ENCODE peak calls at places on chromosomes 4 and X, in four cellular contexts. One of them, this sample, is unnamed.

GRCh38 chrX:85620466-85620865 is 241.0 kb upstream of the POF1B start:
- DNase-seq in pancreas: no peak
- DNase-seq in astrocyte: no peak
- DNase-seq in GM23338: no peak
- DNase-seq in this sample: no peak

GRCh38 chr4:16641971-16642370 is 256.5 kb downstream of the LDB2 start:
- DNase-seq in astrocyte: peak; percentile 71
- DNase-seq in GM23338: no peak
- DNase-seq in pancreas: no peak
- DNase-seq in this sample: no peak

GRCh38 chrX:123626962-123627361 is 105.9 kb downstream of the THOC2 start:
- DNase-seq in pancreas: no peak
- DNase-seq in astrocyte: peak; percentile 82
- DNase-seq in GM23338: no peak
- DNase-seq in this sample: no peak

GRCh38 chr4:128859887-128860774 is 50.6 kb downstream of the JADE1 start:
- DNase-seq in GM23338: no peak
- DNase-seq in pancreas: no peak
- DNase-seq in astrocyte: peak; percentile 85
- DNase-seq in this sample: no peak

GRCh38 chr4:80235451-80235850 is 31.0 kb upstream of the FGF5 start:
- DNase-seq in pancreas: no peak
- DNase-seq in astrocyte: peak; percentile 60
- DNase-seq in GM23338: no peak
- DNase-seq in this sample: no peak

GRCh38 chr4:176788248-176788647 is 4.5 kb downstream of the VEGFC start:
- DNase-seq in astrocyte: no peak
- DNase-seq in pancreas: no peak
- DNase-seq in GM23338: no peak
- DNase-seq in this sample: no peak

GRCh38 chr4:165027762-165028402 is 3.9 kb upstream of the TRIM60 start:
- DNase-seq in pancreas: no peak
- DNase-seq in GM23338: no peak
- DNase-seq in astrocyte: no peak
- DNase-seq in this sample: no peak

GRCh38 chrX:39030636-39031035 is 229.4 kb downstream of the MID1IP1 start:
- DNase-seq in astrocyte: no peak
- DNase-seq in GM23338: no peak
- DNase-seq in pancreas: no peak
- DNase-seq in this sample: no peak

GRCh38 chr4:116346750-116347149 is 738.6 kb downstream of the TRAM1L1 start:
- DNase-seq in pancreas: no peak
- DNase-seq in astrocyte: no peak
- DNase-seq in GM23338: no peak
- DNase-seq in this sample: no peak

GRCh38 chr4:186726150-186726439 is 2.4 kb upstream of the FAT1 start:
- DNase-seq in GM23338: no peak
- DNase-seq in pancreas: no peak
- DNase-seq in astrocyte: no peak
- DNase-seq in this sample: no peak

GRCh38 chr4:110596431-110596830 is 26.4 kb downstream of the PITX2 start:
- DNase-seq in astrocyte: no peak
- DNase-seq in GM23338: no peak
- DNase-seq in pancreas: no peak
- DNase-seq in this sample: no peak

GRCh38 chrX:106612403-106612789 is 618 bp downstream of the RADX start:
- DNase-seq in astrocyte: peak; percentile 6
- DNase-seq in GM23338: peak; percentile 21
- DNase-seq in pancreas: no peak
- DNase-seq in this sample: no peak

GRCh38 chr4:89640620-89641366 is 196.2 kb downstream of the SNCA start:
- DNase-seq in GM23338: peak; percentile 96
- DNase-seq in astrocyte: peak; percentile 51
- DNase-seq in pancreas: peak; percentile 16
- DNase-seq in this sample: peak; percentile 45

GRCh38 chr4:86818845-86819244 is 30.3 kb downstream of the SLC10A6 start:
- DNase-seq in pancreas: no peak
- DNase-seq in astrocyte: no peak
- DNase-seq in GM23338: peak; percentile 54
- DNase-seq in this sample: no peak

GRCh38 chr4:68948044-68948743 is 3.4 kb downstream of the UGT2A3 start:
- DNase-seq in astrocyte: no peak
- DNase-seq in pancreas: no peak
- DNase-seq in GM23338: no peak
- DNase-seq in this sample: no peak

GRCh38 chr4:174217273-174218126 is 66.0 kb downstream of the FBXO8 start:
- DNase-seq in astrocyte: peak; percentile 57
- DNase-seq in pancreas: no peak
- DNase-seq in GM23338: peak; percentile 33
- DNase-seq in this sample: no peak

GRCh38 chr4:180665994-180666818 is 1577.0 kb upstream of the TENM3 start:
- DNase-seq in GM23338: peak; percentile 88
- DNase-seq in pancreas: peak; percentile 25
- DNase-seq in astrocyte: peak; percentile 41
- DNase-seq in this sample: no peak

GRCh38 chr4:174122705-174123104 is 160.8 kb downstream of the FBXO8 start:
- DNase-seq in GM23338: no peak
- DNase-seq in pancreas: no peak
- DNase-seq in astrocyte: no peak
- DNase-seq in this sample: no peak

GRCh38 chr4:170007113-170007512 is 19.1 kb downstream of the MFAP3L start:
- DNase-seq in GM23338: no peak
- DNase-seq in pancreas: no peak
- DNase-seq in astrocyte: peak; percentile 55
- DNase-seq in this sample: no peak

GRCh38 chrX:53260836-53261235 is 20.5 kb downstream of the IQSEC2 start:
- DNase-seq in astrocyte: no peak
- DNase-seq in pancreas: no peak
- DNase-seq in GM23338: no peak
- DNase-seq in this sample: no peak

GRCh38 chr4:89558147-89558546 is 250.5 kb upstream of the GPRIN3 start:
- DNase-seq in GM23338: peak; percentile 57
- DNase-seq in astrocyte: no peak
- DNase-seq in pancreas: no peak
- DNase-seq in this sample: no peak

GRCh38 chrX:9746148-9746880 is 19.3 kb downstream of the GPR143 start:
- DNase-seq in pancreas: no peak
- DNase-seq in GM23338: peak; percentile 11
- DNase-seq in astrocyte: peak; percentile 77
- DNase-seq in this sample: no peak

GRCh38 chr4:10047967-10048366 is 26.7 kb upstream of the SLC2A9 start:
- DNase-seq in astrocyte: no peak
- DNase-seq in GM23338: no peak
- DNase-seq in pancreas: no peak
- DNase-seq in this sample: no peak

GRCh38 chr4:5204781-5205180 is 153.5 kb downstream of the STK32B start:
- DNase-seq in astrocyte: no peak
- DNase-seq in pancreas: no peak
- DNase-seq in GM23338: no peak
- DNase-seq in this sample: no peak

GRCh38 chr4:122992111-122992510 is 69.7 kb upstream of the NUDT6 start:
- DNase-seq in GM23338: no peak
- DNase-seq in astrocyte: peak; percentile 9
- DNase-seq in pancreas: no peak
- DNase-seq in this sample: no peak

GRCh38 chr4:72110886-72111285 is 79.1 kb downstream of the NPFFR2 start:
- DNase-seq in astrocyte: peak; percentile 46
- DNase-seq in GM23338: no peak
- DNase-seq in pancreas: no peak
- DNase-seq in this sample: no peak
- H3K4me3 ChIP-seq in astrocyte: no peak overlapping the region
- H3K4me3 ChIP-seq in GM23338: no peak overlapping the region
- H3K4me3 ChIP-seq in pancreas: no peak overlapping the region
- H3K4me3 ChIP-seq in this sample: no peak overlapping the region

GRCh38 chr4:98659106-98659592 is 738 bp upstream of the TSPAN5 start:
- DNase-seq in astrocyte: peak; percentile 53
- DNase-seq in GM23338: peak; percentile 70
- DNase-seq in pancreas: no peak
- DNase-seq in this sample: no peak

GRCh38 chr4:98658287-98659105 is at the start of gene TSPAN5:
- DNase-seq in GM23338: peak; percentile 93
- DNase-seq in astrocyte: peak; percentile 57
- DNase-seq in pancreas: peak; percentile 76
- DNase-seq in this sample: peak; percentile 82

GRCh38 chr4:98662055-98662453 is 3.6 kb upstream of the TSPAN5 start:
- DNase-seq in astrocyte: no peak
- DNase-seq in GM23338: no peak
- DNase-seq in pancreas: no peak
- DNase-seq in this sample: no peak

GRCh38 chr4:98661356-98662054 is 3.1 kb upstream of the TSPAN5 start:
- DNase-seq in astrocyte: no peak
- DNase-seq in pancreas: no peak
- DNase-seq in GM23338: peak; percentile 48
- DNase-seq in this sample: no peak

GRCh38 chr4:98659741-98660507 is 1.5 kb upstream of the TSPAN5 start:
- DNase-seq in astrocyte: peak; percentile 68
- DNase-seq in GM23338: no peak
- DNase-seq in pancreas: no peak
- DNase-seq in this sample: no peak
- H3K4me3 ChIP-seq in astrocyte: peak overlapping the region; percentile 79
- H3K4me3 ChIP-seq in GM23338: peak overlapping the region; percentile 91
- H3K4me3 ChIP-seq in pancreas: no peak overlapping the region
- H3K4me3 ChIP-seq in this sample: peak overlapping the region; percentile 61

GRCh38 chr4:56544573-56545131 is 39.1 kb downstream of the ARL9 start:
- DNase-seq in pancreas: peak; percentile 86
- DNase-seq in GM23338: peak; percentile 87
- DNase-seq in astrocyte: peak; percentile 69
- DNase-seq in this sample: peak; percentile 89
- H3K4me3 ChIP-seq in pancreas: no peak overlapping the region
- H3K4me3 ChIP-seq in GM23338: peak overlapping the region; percentile 45
- H3K4me3 ChIP-seq in astrocyte: peak overlapping the region; percentile 58
- H3K4me3 ChIP-seq in this sample: peak overlapping the region; percentile 51

GRCh38 chr4:152961752-152962117 is 25.6 kb downstream of the FHDC1 start:
- DNase-seq in pancreas: no peak
- DNase-seq in astrocyte: no peak
- DNase-seq in GM23338: no peak
- DNase-seq in this sample: no peak
- H3K4me3 ChIP-seq in pancreas: no peak overlapping the region
- H3K4me3 ChIP-seq in astrocyte: no peak overlapping the region
- H3K4me3 ChIP-seq in GM23338: no peak overlapping the region
- H3K4me3 ChIP-seq in this sample: no peak overlapping the region

GRCh38 chrX:13380230-13380629 is 60.4 kb upstream of the ATXN3L start:
- DNase-seq in GM23338: no peak
- DNase-seq in astrocyte: peak; percentile 75
- DNase-seq in pancreas: no peak
- DNase-seq in this sample: no peak

GRCh38 chrX:13377537-13377936 is 57.7 kb upstream of the ATXN3L start:
- DNase-seq in pancreas: no peak
- DNase-seq in GM23338: no peak
- DNase-seq in astrocyte: peak; percentile 95
- DNase-seq in this sample: no peak

GRCh38 chrX:13373807-13374187 is 53.9 kb upstream of the ATXN3L start:
- DNase-seq in GM23338: no peak
- DNase-seq in pancreas: no peak
- DNase-seq in astrocyte: peak; percentile 89
- DNase-seq in this sample: no peak

GRCh38 chrX:13374364-13374763 is 54.5 kb upstream of the ATXN3L start:
- DNase-seq in pancreas: no peak
- DNase-seq in GM23338: no peak
- DNase-seq in astrocyte: no peak
- DNase-seq in this sample: no peak

DNA sequence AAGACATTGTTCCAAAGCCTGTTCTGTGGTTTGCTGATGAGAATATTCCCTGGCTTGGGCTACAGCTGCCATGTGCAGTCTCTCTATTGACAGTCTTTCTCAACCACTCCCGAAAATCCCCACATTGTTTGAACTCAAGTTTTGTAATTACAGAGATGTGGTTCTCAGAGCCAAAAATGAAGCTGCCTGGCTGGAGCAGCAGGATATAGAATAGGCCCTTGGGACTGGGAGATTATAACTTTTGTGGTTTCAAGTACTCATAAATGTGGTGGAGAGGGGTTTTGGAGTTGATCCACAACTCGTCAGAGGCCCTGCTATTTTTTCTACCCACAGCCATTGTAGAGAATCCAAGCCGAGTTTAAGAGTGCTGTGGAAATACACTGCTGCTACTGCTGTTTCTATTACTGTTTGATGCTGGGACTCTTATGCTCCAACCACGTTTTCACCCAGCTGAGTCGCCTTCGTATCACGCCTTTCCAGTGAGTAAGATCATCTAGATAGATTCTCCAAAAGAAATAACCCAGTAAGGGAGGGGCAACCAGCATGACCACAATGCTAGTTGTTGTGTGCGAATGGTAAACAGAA is 57.1 kb upstream of the ATXN3L start:
- DNase-seq in pancreas: no peak
- DNase-seq in GM23338: no peak
- DNase-seq in astrocyte: peak; percentile 98
- DNase-seq in this sample: no peak
- H3K4me3 ChIP-seq in pancreas: no peak overlapping the region
- H3K4me3 ChIP-seq in GM23338: no peak overlapping the region
- H3K4me3 ChIP-seq in astrocyte: no peak overlapping the region
- H3K4me3 ChIP-seq in this sample: no peak overlapping the region

GRCh38 chr4:134327274-134328122 is 125.9 kb upstream of the PABPC4L start:
- DNase-seq in astrocyte: no peak
- DNase-seq in GM23338: no peak
- DNase-seq in pancreas: no peak
- DNase-seq in this sample: no peak
- H3K4me3 ChIP-seq in astrocyte: no peak overlapping the region
- H3K4me3 ChIP-seq in GM23338: no peak overlapping the region
- H3K4me3 ChIP-seq in pancreas: no peak overlapping the region
- H3K4me3 ChIP-seq in this sample: no peak overlapping the region

DNA sequence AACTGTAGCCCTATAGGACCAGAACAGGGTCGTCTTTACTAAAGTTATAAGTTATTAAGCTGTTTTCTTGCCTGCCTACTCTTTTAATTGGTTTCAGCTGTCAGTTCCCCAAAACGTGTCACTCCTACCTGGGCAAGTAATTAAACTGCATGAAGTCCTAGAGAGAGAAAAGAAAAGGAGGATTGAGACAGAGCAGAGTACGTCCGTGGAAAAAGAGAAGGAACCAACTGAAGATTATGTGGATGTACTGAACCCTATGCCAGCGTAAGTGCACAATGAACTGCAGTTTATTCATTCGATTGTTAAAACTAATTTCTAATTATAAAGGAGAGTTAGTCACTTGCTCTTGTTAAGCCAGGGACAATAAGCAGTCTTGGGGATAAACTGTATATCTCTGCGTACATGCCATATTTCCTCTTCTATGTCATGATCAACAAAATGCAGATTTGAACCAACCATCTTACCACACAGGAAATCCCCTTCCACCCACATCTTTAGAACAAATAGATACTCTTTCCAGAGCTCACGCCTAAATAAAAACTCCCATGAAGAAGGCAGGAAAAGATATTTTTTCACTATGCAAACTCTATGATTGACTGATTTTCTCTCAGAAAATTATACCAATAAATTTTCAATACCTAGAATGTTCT is 22.8 kb downstream of the STAP1 start:
- DNase-seq in astrocyte: no peak
- DNase-seq in pancreas: no peak
- DNase-seq in GM23338: no peak
- DNase-seq in this sample: no peak
- H3K4me3 ChIP-seq in astrocyte: no peak overlapping the region
- H3K4me3 ChIP-seq in pancreas: no peak overlapping the region
- H3K4me3 ChIP-seq in GM23338: no peak overlapping the region
- H3K4me3 ChIP-seq in this sample: no peak overlapping the region